ENCODE peak calls at places on chromosomes 7 and 10, in four cellular contexts. One of them, this sample, is unnamed.
A peak's percentile ranks its signal among the peaks of the same experiment; 100 is the strongest.

GRCh38 chr10:74888947-74889661 is 62.7 kb downstream of the KAT6B start:
- DNase-seq in right lobe of liver: no peak
- DNase-seq in activated naive CD4-positive, alpha-beta T cell treated with Interleukin-2 at 50 U/mL for 16 hours: no peak
- DNase-seq in right atrium auricular region: no peak
- DNase-seq in this sample: no peak

GRCh38 chr10:95880704-95881103 is 27.1 kb upstream of the CC2D2B start:
- DNase-seq in right atrium auricular region: no peak
- DNase-seq in activated naive CD4-positive, alpha-beta T cell treated with Interleukin-2 at 50 U/mL for 16 hours: no peak
- DNase-seq in right lobe of liver: no peak
- DNase-seq in this sample: no peak

GRCh38 chr7:100157334-100158228 is 942 bp downstream of the TRAPPC14 start:
- DNase-seq in activated naive CD4-positive, alpha-beta T cell treated with Interleukin-2 at 50 U/mL for 16 hours: no peak
- DNase-seq in right atrium auricular region: peak; percentile 69
- DNase-seq in right lobe of liver: peak; percentile 67
- DNase-seq in this sample: no peak

GRCh38 chr10:131694168-131694962 is 206.4 kb upstream of the PPP2R2D start:
- DNase-seq in right lobe of liver: peak; percentile 37
- DNase-seq in right atrium auricular region: no peak
- DNase-seq in activated naive CD4-positive, alpha-beta T cell treated with Interleukin-2 at 50 U/mL for 16 hours: no peak
- DNase-seq in this sample: no peak

GRCh38 chr7:585229-585711 is 65.6 kb upstream of the PDGFA start:
- DNase-seq in activated naive CD4-positive, alpha-beta T cell treated with Interleukin-2 at 50 U/mL for 16 hours: peak; percentile 77
- DNase-seq in right atrium auricular region: no peak
- DNase-seq in right lobe of liver: no peak
- DNase-seq in this sample: peak; percentile 46

GRCh38 chr10:129191848-129192247 is 275.2 kb upstream of the MGMT start:
- DNase-seq in right atrium auricular region: no peak
- DNase-seq in activated naive CD4-positive, alpha-beta T cell treated with Interleukin-2 at 50 U/mL for 16 hours: no peak
- DNase-seq in right lobe of liver: no peak
- DNase-seq in this sample: no peak

GRCh38 chr7:94393251-94393758 is 1.4 kb upstream of the COL1A2 start:
- DNase-seq in activated naive CD4-positive, alpha-beta T cell treated with Interleukin-2 at 50 U/mL for 16 hours: no peak
- DNase-seq in right lobe of liver: no peak
- DNase-seq in right atrium auricular region: no peak
- DNase-seq in this sample: peak; percentile 72

GRCh38 chr7:105519353-105519752 is 2.7 kb downstream of the PUS7 start:
- DNase-seq in right lobe of liver: no peak
- DNase-seq in right atrium auricular region: no peak
- DNase-seq in activated naive CD4-positive, alpha-beta T cell treated with Interleukin-2 at 50 U/mL for 16 hours: no peak
- DNase-seq in this sample: no peak

GRCh38 chr10:131248376-131249165 is 63.0 kb downstream of the TCERG1L start:
- DNase-seq in right atrium auricular region: no peak
- DNase-seq in right lobe of liver: no peak
- DNase-seq in activated naive CD4-positive, alpha-beta T cell treated with Interleukin-2 at 50 U/mL for 16 hours: no peak
- DNase-seq in this sample: no peak

GRCh38 chr10:63866075-63866746 is 345.0 kb downstream of the REEP3 start:
- DNase-seq in right atrium auricular region: no peak
- DNase-seq in right lobe of liver: no peak
- DNase-seq in activated naive CD4-positive, alpha-beta T cell treated with Interleukin-2 at 50 U/mL for 16 hours: peak; percentile 44
- DNase-seq in this sample: peak; percentile 48

This sample was measured in aorta.